ENCODE peak calls at places on chromosomes 1 and 21, in ten cellular contexts. One of them, this sample, is unnamed. For H3K36me3, the result is how much of the 10 kb centered on the place peaks cover.

GRCh38 chr1:172653015-172653709 is 5.7 kb upstream of the FASLG start:
- DNase-seq in CD4-positive, alpha-beta memory T cell: no peak
- DNase-seq in mesendoderm: no peak
- DNase-seq in pancreas: no peak
- DNase-seq in neuronal stem cell: no peak
- DNase-seq in adipocyte: no peak
- DNase-seq in mammary epithelial cell: peak
- DNase-seq in keratinocyte: no peak
- DNase-seq in tibial artery: no peak
- DNase-seq in PC-3: peak
- DNase-seq in this sample: no peak

GRCh38 chr1:229068266-229069043 is 202.5 kb upstream of the RAB4A start:
- DNase-seq in keratinocyte: no peak
- DNase-seq in tibial artery: peak
- DNase-seq in mesendoderm: no peak
- DNase-seq in adipocyte: no peak
- DNase-seq in CD4-positive, alpha-beta memory T cell: no peak
- DNase-seq in neuronal stem cell: no peak
- DNase-seq in pancreas: no peak
- DNase-seq in mammary epithelial cell: no peak
- DNase-seq in PC-3: no peak
- DNase-seq in this sample: no peak

GRCh38 chr1:211613108-211613947 is 34.4 kb upstream of the SLC30A1 start:
- DNase-seq in keratinocyte: no peak
- DNase-seq in adipocyte: peak
- DNase-seq in mesendoderm: peak
- DNase-seq in pancreas: no peak
- DNase-seq in PC-3: peak
- DNase-seq in mammary epithelial cell: peak
- DNase-seq in neuronal stem cell: no peak
- DNase-seq in CD4-positive, alpha-beta memory T cell: no peak
- DNase-seq in tibial artery: peak
- DNase-seq in this sample: no peak

GRCh38 chr1:117389779-117390178 is 22.5 kb downstream of the MAN1A2 start:
- DNase-seq in pancreas: no peak
- DNase-seq in tibial artery: no peak
- DNase-seq in adipocyte: no peak
- DNase-seq in mesendoderm: no peak
- DNase-seq in CD4-positive, alpha-beta memory T cell: no peak
- DNase-seq in keratinocyte: no peak
- DNase-seq in mammary epithelial cell: no peak
- DNase-seq in PC-3: no peak
- DNase-seq in neuronal stem cell: no peak
- DNase-seq in this sample: no peak

GRCh38 chr1:155128755-155129473 is 1.2 kb downstream of the EFNA1 start:
- DNase-seq in mammary epithelial cell: peak
- DNase-seq in CD4-positive, alpha-beta memory T cell: no peak
- DNase-seq in adipocyte: no peak
- DNase-seq in keratinocyte: no peak
- DNase-seq in pancreas: peak
- DNase-seq in PC-3: peak
- DNase-seq in neuronal stem cell: no peak
- DNase-seq in tibial artery: no peak
- DNase-seq in mesendoderm: peak
- DNase-seq in this sample: no peak

GRCh38 chr1:35642472-35642955 is 1.2 kb upstream of the PSMB2 start:
- DNase-seq in mammary epithelial cell: no peak
- DNase-seq in tibial artery: no peak
- DNase-seq in keratinocyte: no peak
- DNase-seq in neuronal stem cell: no peak
- DNase-seq in pancreas: no peak
- DNase-seq in mesendoderm: no peak
- DNase-seq in CD4-positive, alpha-beta memory T cell: no peak
- DNase-seq in adipocyte: peak
- DNase-seq in PC-3: no peak
- DNase-seq in this sample: no peak

GRCh38 chr1:183774938-183775337 is 30.0 kb upstream of the RGL1 start:
- DNase-seq in tibial artery: no peak
- DNase-seq in mesendoderm: no peak
- DNase-seq in adipocyte: no peak
- DNase-seq in PC-3: no peak
- DNase-seq in keratinocyte: no peak
- DNase-seq in pancreas: no peak
- DNase-seq in neuronal stem cell: no peak
- DNase-seq in CD4-positive, alpha-beta memory T cell: no peak
- DNase-seq in mammary epithelial cell: no peak
- DNase-seq in this sample: no peak

GRCh38 chr1:224616761-224617409 is 768 bp downstream of the CNIH3 start:
- DNase-seq in keratinocyte: no peak
- DNase-seq in adipocyte: no peak
- DNase-seq in tibial artery: no peak
- DNase-seq in mammary epithelial cell: peak
- DNase-seq in pancreas: no peak
- DNase-seq in neuronal stem cell: peak
- DNase-seq in mesendoderm: peak
- DNase-seq in PC-3: no peak
- DNase-seq in CD4-positive, alpha-beta memory T cell: no peak
- DNase-seq in this sample: no peak

GRCh38 chr1:202210370-202210769 is 16.8 kb downstream of the LGR6 start:
- DNase-seq in keratinocyte: no peak
- DNase-seq in CD4-positive, alpha-beta memory T cell: no peak
- DNase-seq in tibial artery: no peak
- DNase-seq in neuronal stem cell: no peak
- DNase-seq in pancreas: no peak
- DNase-seq in mesendoderm: peak
- DNase-seq in mammary epithelial cell: peak
- DNase-seq in PC-3: no peak
- DNase-seq in adipocyte: peak
- DNase-seq in this sample: no peak

GRCh38 chr21:40846566-40847411 is at the start of gene DSCAM:
- DNase-seq in adipocyte: peak
- DNase-seq in neuronal stem cell: peak
- DNase-seq in mammary epithelial cell: peak
- DNase-seq in keratinocyte: no peak
- DNase-seq in mesendoderm: peak
- DNase-seq in PC-3: no peak
- DNase-seq in CD4-positive, alpha-beta memory T cell: no peak
- DNase-seq in tibial artery: no peak
- DNase-seq in pancreas: peak
- DNase-seq in this sample: no peak

GRCh38 chr1:171984850-171985485 is 143.7 kb downstream of the DNM3 start:
- DNase-seq in adipocyte: peak
- DNase-seq in neuronal stem cell: no peak
- DNase-seq in tibial artery: no peak
- DNase-seq in keratinocyte: no peak
- DNase-seq in pancreas: no peak
- DNase-seq in mammary epithelial cell: no peak
- DNase-seq in CD4-positive, alpha-beta memory T cell: peak
- DNase-seq in mesendoderm: peak
- DNase-seq in PC-3: peak
- DNase-seq in this sample: no peak

DNA sequence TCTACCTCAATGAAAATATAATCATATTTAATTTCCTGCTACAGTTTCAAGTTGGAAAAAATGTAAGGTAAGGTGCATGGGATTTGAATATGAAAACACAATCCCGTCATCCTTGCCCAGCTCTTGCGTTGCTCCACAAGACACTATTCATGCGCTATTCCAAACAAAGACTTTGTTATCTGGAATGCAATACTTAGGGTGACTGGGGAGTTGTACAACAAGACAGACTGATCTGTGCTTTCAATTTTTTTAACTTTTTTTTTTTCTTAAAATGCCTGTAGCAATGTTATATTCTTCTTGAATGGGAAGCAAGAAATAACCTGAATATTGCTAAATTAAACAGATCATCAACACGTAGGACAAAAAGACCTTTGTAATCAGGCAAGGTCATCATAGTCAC is 1077.2 kb downstream of the TTLL7 start:
- DNase-seq in tibial artery: no peak
- DNase-seq in CD4-positive, alpha-beta memory T cell: no peak
- DNase-seq in mammary epithelial cell: no peak
- DNase-seq in adipocyte: no peak
- DNase-seq in mesendoderm: no peak
- DNase-seq in keratinocyte: no peak
- DNase-seq in neuronal stem cell: no peak
- DNase-seq in pancreas: no peak
- DNase-seq in PC-3: no peak
- DNase-seq in this sample: no peak
- H3K36me3 ChIP-seq in tibial artery: under half
- H3K36me3 ChIP-seq in CD4-positive, alpha-beta memory T cell: under half
- H3K36me3 ChIP-seq in mammary epithelial cell: under half
- H3K36me3 ChIP-seq in adipocyte: under half
- H3K36me3 ChIP-seq in mesendoderm: under half
- H3K36me3 ChIP-seq in keratinocyte: under half
- H3K36me3 ChIP-seq in neuronal stem cell: under half
- H3K36me3 ChIP-seq in pancreas: under half
- H3K36me3 ChIP-seq in PC-3: under half
- H3K36me3 ChIP-seq in this sample: under half

GRCh38 chr1:26744075-26744958 is 43.4 kb upstream of the PIGV start:
- DNase-seq in keratinocyte: peak
- DNase-seq in pancreas: no peak
- DNase-seq in tibial artery: peak
- DNase-seq in PC-3: peak
- DNase-seq in neuronal stem cell: no peak
- DNase-seq in mammary epithelial cell: peak
- DNase-seq in adipocyte: peak
- DNase-seq in CD4-positive, alpha-beta memory T cell: peak
- DNase-seq in mesendoderm: peak
- DNase-seq in this sample: peak

GRCh38 chr1:26740958-26741357 is 45.1 kb downstream of the ARID1A start:
- DNase-seq in tibial artery: no peak
- DNase-seq in adipocyte: no peak
- DNase-seq in mesendoderm: no peak
- DNase-seq in keratinocyte: no peak
- DNase-seq in neuronal stem cell: no peak
- DNase-seq in mammary epithelial cell: no peak
- DNase-seq in pancreas: no peak
- DNase-seq in PC-3: no peak
- DNase-seq in CD4-positive, alpha-beta memory T cell: no peak
- DNase-seq in this sample: no peak

GRCh38 chr1:26739251-26739914 is 43.6 kb downstream of the ARID1A start:
- DNase-seq in pancreas: no peak
- DNase-seq in mammary epithelial cell: no peak
- DNase-seq in adipocyte: no peak
- DNase-seq in PC-3: no peak
- DNase-seq in keratinocyte: no peak
- DNase-seq in tibial artery: no peak
- DNase-seq in CD4-positive, alpha-beta memory T cell: peak
- DNase-seq in neuronal stem cell: no peak
- DNase-seq in mesendoderm: no peak
- DNase-seq in this sample: no peak

GRCh38 chr1:26743426-26744059 is 44.2 kb upstream of the PIGV start:
- DNase-seq in mesendoderm: no peak
- DNase-seq in keratinocyte: no peak
- DNase-seq in pancreas: no peak
- DNase-seq in CD4-positive, alpha-beta memory T cell: no peak
- DNase-seq in neuronal stem cell: no peak
- DNase-seq in mammary epithelial cell: no peak
- DNase-seq in PC-3: no peak
- DNase-seq in tibial artery: no peak
- DNase-seq in adipocyte: no peak
- DNase-seq in this sample: no peak

GRCh38 chr1:26740023-26740422 is 44.2 kb downstream of the ARID1A start:
- DNase-seq in CD4-positive, alpha-beta memory T cell: no peak
- DNase-seq in mesendoderm: no peak
- DNase-seq in keratinocyte: no peak
- DNase-seq in PC-3: no peak
- DNase-seq in neuronal stem cell: no peak
- DNase-seq in tibial artery: no peak
- DNase-seq in mammary epithelial cell: no peak
- DNase-seq in adipocyte: no peak
- DNase-seq in pancreas: no peak
- DNase-seq in this sample: no peak
- H3K36me3 ChIP-seq in CD4-positive, alpha-beta memory T cell: under half
- H3K36me3 ChIP-seq in mesendoderm: under half
- H3K36me3 ChIP-seq in keratinocyte: under half
- H3K36me3 ChIP-seq in PC-3: half or more
- H3K36me3 ChIP-seq in neuronal stem cell: under half
- H3K36me3 ChIP-seq in tibial artery: under half
- H3K36me3 ChIP-seq in mammary epithelial cell: under half
- H3K36me3 ChIP-seq in adipocyte: half or more
- H3K36me3 ChIP-seq in pancreas: under half
- H3K36me3 ChIP-seq in this sample: under half

GRCh38 chr21:28547795-28548194 is 444.9 kb downstream of the LTN1 start:
- DNase-seq in mesendoderm: no peak
- DNase-seq in keratinocyte: no peak
- DNase-seq in adipocyte: no peak
- DNase-seq in pancreas: no peak
- DNase-seq in tibial artery: peak
- DNase-seq in PC-3: no peak
- DNase-seq in CD4-positive, alpha-beta memory T cell: no peak
- DNase-seq in mammary epithelial cell: no peak
- DNase-seq in neuronal stem cell: no peak
- DNase-seq in this sample: no peak
- H3K36me3 ChIP-seq in mesendoderm: under half
- H3K36me3 ChIP-seq in keratinocyte: under half
- H3K36me3 ChIP-seq in adipocyte: under half
- H3K36me3 ChIP-seq in pancreas: under half
- H3K36me3 ChIP-seq in tibial artery: under half
- H3K36me3 ChIP-seq in PC-3: under half
- H3K36me3 ChIP-seq in CD4-positive, alpha-beta memory T cell: under half
- H3K36me3 ChIP-seq in mammary epithelial cell: under half
- H3K36me3 ChIP-seq in neuronal stem cell: under half
- H3K36me3 ChIP-seq in this sample: under half

GRCh38 chr21:46354518-46354917 is 30.6 kb downstream of the PCNT start:
- DNase-seq in PC-3: no peak
- DNase-seq in keratinocyte: no peak
- DNase-seq in adipocyte: no peak
- DNase-seq in pancreas: no peak
- DNase-seq in mammary epithelial cell: no peak
- DNase-seq in neuronal stem cell: no peak
- DNase-seq in CD4-positive, alpha-beta memory T cell: no peak
- DNase-seq in mesendoderm: no peak
- DNase-seq in tibial artery: no peak
- DNase-seq in this sample: no peak

GRCh38 chr21:46356494-46357334 is 32.8 kb downstream of the PCNT start:
- DNase-seq in pancreas: no peak
- DNase-seq in mammary epithelial cell: no peak
- DNase-seq in neuronal stem cell: no peak
- DNase-seq in PC-3: no peak
- DNase-seq in tibial artery: no peak
- DNase-seq in adipocyte: no peak
- DNase-seq in mesendoderm: no peak
- DNase-seq in CD4-positive, alpha-beta memory T cell: no peak
- DNase-seq in keratinocyte: no peak
- DNase-seq in this sample: no peak

GRCh38 chr21:46356005-46356338 is 32.0 kb downstream of the PCNT start:
- DNase-seq in PC-3: no peak
- DNase-seq in neuronal stem cell: no peak
- DNase-seq in tibial artery: no peak
- DNase-seq in mesendoderm: no peak
- DNase-seq in CD4-positive, alpha-beta memory T cell: no peak
- DNase-seq in mammary epithelial cell: no peak
- DNase-seq in keratinocyte: no peak
- DNase-seq in adipocyte: no peak
- DNase-seq in pancreas: no peak
- DNase-seq in this sample: no peak

GRCh38 chr21:46354046-46354445 is 30.1 kb downstream of the PCNT start:
- DNase-seq in keratinocyte: no peak
- DNase-seq in tibial artery: no peak
- DNase-seq in mesendoderm: no peak
- DNase-seq in pancreas: no peak
- DNase-seq in neuronal stem cell: no peak
- DNase-seq in adipocyte: no peak
- DNase-seq in CD4-positive, alpha-beta memory T cell: no peak
- DNase-seq in PC-3: no peak
- DNase-seq in mammary epithelial cell: no peak
- DNase-seq in this sample: no peak

GRCh38 chr21:46355161-46356004 is 31.4 kb downstream of the PCNT start:
- DNase-seq in tibial artery: no peak
- DNase-seq in neuronal stem cell: no peak
- DNase-seq in mesendoderm: no peak
- DNase-seq in adipocyte: no peak
- DNase-seq in pancreas: no peak
- DNase-seq in keratinocyte: no peak
- DNase-seq in mammary epithelial cell: no peak
- DNase-seq in PC-3: no peak
- DNase-seq in CD4-positive, alpha-beta memory T cell: no peak
- DNase-seq in this sample: no peak
- H3K36me3 ChIP-seq in tibial artery: half or more
- H3K36me3 ChIP-seq in neuronal stem cell: half or more
- H3K36me3 ChIP-seq in mesendoderm: under half
- H3K36me3 ChIP-seq in adipocyte: half or more
- H3K36me3 ChIP-seq in pancreas: under half
- H3K36me3 ChIP-seq in keratinocyte: under half
- H3K36me3 ChIP-seq in mammary epithelial cell: under half
- H3K36me3 ChIP-seq in PC-3: under half
- H3K36me3 ChIP-seq in CD4-positive, alpha-beta memory T cell: half or more
- H3K36me3 ChIP-seq in this sample: under half